ENCODE peak calls at places on chromosomes 3 and 15, in ten cellular contexts. N, T, V, C, G, O, X, I, A and Q are unnamed samples.

GRCh38 chr3:157500232-157500631 is 3.0 kb downstream of the VEPH1 start:
- DNase-seq in N (no peak), T (peak), V (no peak), C (no peak), G (no peak), O (no peak), X (no peak), I (peak), A (no peak), Q (no peak)

GRCh38 chr3:9184464-9184835 is 65.0 kb downstream of the SRGAP3 start:
- DNase-seq in N (no peak), T (no peak), V (no peak), C (no peak), G (no peak), O (no peak), X (no peak), I (no peak), A (no peak), Q (no peak)

GRCh38 chr15:45386420-45386819 is 8.1 kb upstream of the GATM start:
- DNase-seq in N (no peak), T (no peak), V (no peak), C (no peak), G (no peak), O (peak), X (no peak), I (no peak), A (no peak), Q (no peak)

GRCh38 chr15:70466895-70467529 is 296.3 kb downstream of the UACA start:
- DNase-seq in N (peak), T (peak), V (peak), C (no peak), G (no peak), O (peak), X (peak), I (peak), A (no peak), Q (no peak)

GRCh38 chr3:39075910-39076309 is 24.1 kb downstream of the WDR48 start:
- DNase-seq in N (no peak), T (no peak), V (no peak), C (no peak), G (no peak), O (no peak), X (no peak), I (no peak), A (no peak), Q (no peak)

GRCh38 chr3:14425574-14426304 is 23.3 kb downstream of the SLC6A6 start:
- DNase-seq in N (peak), T (no peak), V (peak), C (no peak), G (peak), O (no peak), X (peak), I (peak), A (no peak), Q (no peak)

GRCh38 chr3:143535994-143536784 is 312.1 kb downstream of the SLC9A9 start:
- DNase-seq in N (peak), T (no peak), V (no peak), C (no peak), G (no peak), O (no peak), X (no peak), I (no peak), A (no peak), Q (no peak)

GRCh38 chr15:67105065-67105951 is 39.9 kb downstream of the SMAD3 start:
- DNase-seq in N (no peak), T (peak), V (no peak), C (no peak), G (no peak), O (peak), X (peak), I (peak), A (no peak), Q (no peak)

DNA sequence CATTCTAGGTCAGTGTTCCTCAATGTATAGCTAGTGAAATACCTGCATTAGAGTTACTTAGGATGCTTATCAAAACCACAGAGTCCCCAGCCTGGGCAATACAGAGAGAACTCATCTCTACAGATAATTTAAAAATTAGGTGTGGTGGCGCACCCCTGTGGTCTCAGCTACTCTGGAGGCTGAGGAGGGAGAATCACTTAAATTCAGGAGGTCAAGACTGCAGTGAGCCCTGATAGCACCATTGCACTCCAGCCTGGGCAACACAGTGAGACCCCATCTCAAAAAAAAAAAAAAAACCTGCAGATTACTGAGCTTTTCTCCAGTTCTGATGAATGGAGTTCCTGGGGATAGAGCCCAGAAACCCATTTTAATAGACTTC is 10.1 kb upstream of the MINDY2 start:
- DNase-seq in N (no peak), T (no peak), V (no peak), C (no peak), G (no peak), O (no peak), X (no peak), I (no peak), A (no peak), Q (no peak)
- TF ChIP-seq CTCF in N (no peak), T (no peak), V (no peak), C (no peak), G (no peak), O (no peak), X (no peak), I (no peak), A (no peak), Q (no peak)

GRCh38 chr3:60756636-60757035 is 494.6 kb downstream of the FHIT start:
- DNase-seq in N (no peak), T (no peak), V (no peak), C (no peak), G (no peak), O (no peak), X (no peak), I (no peak), A (no peak), Q (no peak)

GRCh38 chr3:60752800-60753199 is 498.5 kb downstream of the FHIT start:
- DNase-seq in N (no peak), T (no peak), V (no peak), C (no peak), G (no peak), O (no peak), X (no peak), I (no peak), A (no peak), Q (no peak)

GRCh38 chr3:60754617-60755016 is 496.6 kb downstream of the FHIT start:
- DNase-seq in N (no peak), T (no peak), V (no peak), C (no peak), G (no peak), O (no peak), X (no peak), I (no peak), A (no peak), Q (no peak)

GRCh38 chr3:60756231-60756630 is 495.0 kb downstream of the FHIT start:
- DNase-seq in N (no peak), T (no peak), V (no peak), C (no peak), G (no peak), O (no peak), X (no peak), I (no peak), A (no peak), Q (no peak)

GRCh38 chr3:60755094-60755493 is 496.2 kb downstream of the FHIT start:
- DNase-seq in N (no peak), T (no peak), V (no peak), C (no peak), G (no peak), O (no peak), X (no peak), I (no peak), A (no peak), Q (no peak)
- TF ChIP-seq CTCF in N (no peak), T (peak), V (peak), C (no peak), G (no peak), O (no peak), X (no peak), I (no peak), A (no peak), Q (no peak)

DNA sequence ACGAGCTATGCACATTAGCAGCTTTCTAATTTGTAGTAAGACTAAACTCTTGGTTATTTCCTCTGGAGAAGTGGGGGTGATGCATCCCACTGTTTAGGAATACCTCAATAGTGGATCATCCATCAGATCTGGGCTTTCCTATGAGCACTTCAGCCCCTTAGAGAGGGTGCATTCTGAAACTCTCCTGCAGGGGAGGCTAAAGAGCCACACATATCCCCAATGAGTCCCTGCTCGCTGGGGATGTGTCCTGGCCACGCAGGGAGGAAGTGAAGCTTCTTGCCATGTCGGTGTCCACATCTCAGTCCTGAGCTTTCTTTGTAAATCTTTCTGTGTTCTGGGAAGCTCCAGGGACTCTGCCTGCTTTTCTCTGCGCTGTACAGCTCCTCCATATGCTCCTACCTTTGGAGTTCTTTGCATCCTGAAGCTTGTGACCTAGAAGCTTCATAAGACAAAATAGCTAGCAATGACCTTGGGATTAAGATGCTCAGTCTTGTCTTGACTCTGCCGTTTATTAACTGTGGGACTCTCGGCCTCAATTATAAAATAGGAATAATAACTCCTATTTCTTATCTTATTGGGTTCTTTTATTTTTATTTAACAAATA is 28.3 kb upstream of the MASP1 start:
- DNase-seq in N (peak), T (peak), V (peak), C (peak), G (no peak), O (peak), X (peak), I (peak), A (peak), Q (no peak)
- TF ChIP-seq CTCF in N (peak), T (peak), V (peak), C (peak), G (no peak), O (peak), X (peak), I (peak), A (peak), Q (peak)

GRCh38 chr3:167874667-167875372 is 139.3 kb downstream of the SERPINI1 start:
- DNase-seq in N (no peak), T (no peak), V (no peak), C (no peak), G (no peak), O (no peak), X (no peak), I (no peak), A (no peak), Q (no peak)

GRCh38 chr3:167872941-167873340 is 137.4 kb downstream of the SERPINI1 start:
- DNase-seq in N (no peak), T (no peak), V (no peak), C (no peak), G (no peak), O (no peak), X (no peak), I (no peak), A (no peak), Q (no peak)

GRCh38 chr3:167870743-167871142 is 135.2 kb downstream of the SERPINI1 start:
- DNase-seq in N (no peak), T (no peak), V (no peak), C (no peak), G (no peak), O (no peak), X (no peak), I (no peak), A (no peak), Q (no peak)

GRCh38 chr3:167870201-167870600 is 134.7 kb downstream of the SERPINI1 start:
- DNase-seq in N (no peak), T (no peak), V (no peak), C (no peak), G (no peak), O (no peak), X (no peak), I (no peak), A (no peak), Q (no peak)

GRCh38 chr3:167872032-167872431 is 136.5 kb downstream of the SERPINI1 start:
- DNase-seq in N (no peak), T (no peak), V (no peak), C (no peak), G (no peak), O (no peak), X (no peak), I (no peak), A (no peak), Q (no peak)
- TF ChIP-seq CTCF in N (no peak), T (no peak), V (no peak), C (no peak), G (no peak), O (no peak), X (no peak), I (no peak), A (no peak), Q (no peak)

GRCh38 chr15:77094397-77095030 is 23.6 kb upstream of the TSPAN3 start:
- DNase-seq in N (no peak), T (no peak), V (no peak), C (no peak), G (no peak), O (no peak), X (no peak), I (no peak), A (no peak), Q (no peak)
- TF ChIP-seq CTCF in N (no peak), T (peak), V (no peak), C (no peak), G (no peak), O (no peak), X (no peak), I (no peak), A (no peak), Q (no peak)